ENCODE peak calls at places on chromosome 18, in six cellular contexts. Q is prostate gland, E is suprapubic skin, G is GM12878, T is GM23338, M is Panc1. N is an unnamed sample.

GRCh38 chr18:35936951-35937350 is 35.5 kb upstream of the RMP24 start:
- DNase-seq in M (no peak), Q (no peak), G (no peak), T (no peak), E (no peak), N (no peak)

GRCh38 chr18:70243131-70243530 is 37.6 kb upstream of the RTTN start:
- DNase-seq in T (no peak), G (no peak), E (no peak), Q (no peak), M (no peak), N (no peak)

GRCh38 chr18:50203801-50204604 is 9.1 kb upstream of the MYO5B start:
- DNase-seq in G (no peak), T (peak), M (no peak), Q (peak), E (no peak), N (no peak)

GRCh38 chr18:13393338-13393737 is 174.8 kb downstream of the LDLRAD4 start:
- DNase-seq in Q (no peak), G (no peak), E (no peak), T (no peak), M (no peak), N (no peak)

GRCh38 chr18:5237083-5237722 is 40.1 kb upstream of the AKAIN1 start:
- DNase-seq in T (no peak), E (no peak), Q (no peak), M (peak), G (no peak), N (no peak)

GRCh38 chr18:25423760-25424159 is 71.8 kb upstream of the ZNF521 start:
- DNase-seq in G (no peak), T (no peak), Q (no peak), E (no peak), M (no peak), N (no peak)

GRCh38 chr18:44682181-44682870 is 1.6 kb downstream of the SETBP1 start:
- DNase-seq in Q (peak), T (peak), M (no peak), E (no peak), G (no peak), N (no peak)

GRCh38 chr18:70046796-70047195 is 99.1 kb upstream of the CD226 start:
- DNase-seq in Q (no peak), M (no peak), E (no peak), T (no peak), G (no peak), N (no peak)

GRCh38 chr18:68778280-68778875 is 19.5 kb upstream of the CCDC102B start:
- DNase-seq in G (no peak), T (no peak), Q (no peak), E (no peak), M (no peak), N (no peak)

GRCh38 chr18:31965331-31965970 is 22.5 kb upstream of the TRAPPC8 start:
- DNase-seq in G (no peak), T (no peak), Q (no peak), M (no peak), E (no peak), N (peak)

GRCh38 chr18:32091724-32092421 is at the start of gene RNF138:
- DNase-seq in G (peak), T (peak), E (peak), Q (peak), M (no peak), N (peak)

GRCh38 chr18:58438984-58439311 is 189.9 kb downstream of the ALPK2 start:
- DNase-seq in M (no peak), T (no peak), Q (no peak), E (no peak), G (no peak), N (no peak)

GRCh38 chr18:7616661-7617060 is 49.5 kb downstream of the PTPRM start:
- DNase-seq in T (no peak), G (no peak), Q (no peak), E (no peak), M (no peak), N (no peak)

GRCh38 chr18:66778048-66778447 is 174.2 kb upstream of the CDH19 start:
- DNase-seq in G (no peak), T (no peak), M (no peak), E (no peak), Q (no peak), N (no peak)

GRCh38 chr18:79856119-79857080 is 58.7 kb downstream of the KCNG2 start:
- DNase-seq in Q (no peak), T (peak), E (no peak), G (no peak), M (no peak), N (peak)

GRCh38 chr18:74840492-74841167 is 243.0 kb downstream of the ZNF407 start:
- DNase-seq in Q (no peak), M (peak), E (no peak), G (no peak), T (no peak), N (no peak)
- TF ChIP-seq POLR2AphosphoS5 in Q (no peak), M (no peak), E (no peak), G (no peak), T (no peak), N (no peak)

DNA sequence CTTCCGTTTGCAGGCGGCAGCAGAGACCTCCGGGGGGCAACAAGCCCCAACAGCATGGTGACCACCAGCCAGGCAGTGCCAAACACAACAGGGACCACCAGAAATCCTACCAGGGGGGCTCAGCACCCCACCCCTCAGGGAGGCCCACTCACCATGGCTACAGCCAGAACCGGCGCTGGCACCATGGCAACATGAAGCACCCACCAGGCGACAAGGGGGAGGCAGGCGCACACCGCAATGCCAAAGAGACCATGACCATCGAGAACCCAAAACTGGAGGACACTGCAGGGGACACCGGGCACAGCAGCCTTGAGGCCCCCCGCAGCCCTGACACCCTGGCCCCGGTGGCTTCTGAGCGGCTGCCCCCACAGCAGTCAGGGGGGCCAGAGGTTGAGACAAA is 192.9 kb downstream of the SMAD7 start:
- DNase-seq in G (no peak), T (no peak), Q (no peak), E (no peak), M (no peak), N (no peak)
- H3K4me3 ChIP-seq in G (no peak), T (no peak), Q (no peak), E (no peak), M (no peak), N (no peak)

DNA sequence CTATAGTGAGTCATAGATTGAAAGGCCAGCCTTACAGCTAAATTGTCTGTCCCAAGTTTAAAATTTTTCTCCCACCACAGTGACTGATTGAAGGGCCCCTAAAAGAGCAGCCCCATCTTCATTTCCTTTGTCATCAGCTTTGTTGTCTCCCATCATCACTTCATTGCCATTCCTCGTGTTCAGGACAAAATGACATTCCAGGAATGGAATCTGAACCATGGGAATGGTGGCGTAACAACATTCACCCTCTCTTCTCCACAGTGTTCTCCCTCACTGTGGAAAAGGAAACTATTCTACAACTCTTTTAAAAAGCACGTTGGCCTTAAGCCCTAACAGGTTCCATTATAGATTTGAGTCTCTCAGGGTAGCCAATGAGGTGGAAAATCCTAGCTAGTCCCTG is 52.1 kb downstream of the PSTPIP2 start:
- DNase-seq in G (no peak), E (no peak), T (no peak), M (no peak), Q (no peak), N (no peak)
- TF ChIP-seq CTCF in G (no peak), E (no peak), T (no peak), M (no peak), Q (no peak), N (no peak)

GRCh38 chr18:63488160-63488559 is 11.4 kb downstream of the SERPINB5 start:
- DNase-seq in G (no peak), T (no peak), E (no peak), M (no peak), Q (no peak), N (no peak)
- TF ChIP-seq POLR2AphosphoS5 in G (no peak), T (no peak), E (no peak), M (no peak), Q (no peak), N (no peak)

DNA sequence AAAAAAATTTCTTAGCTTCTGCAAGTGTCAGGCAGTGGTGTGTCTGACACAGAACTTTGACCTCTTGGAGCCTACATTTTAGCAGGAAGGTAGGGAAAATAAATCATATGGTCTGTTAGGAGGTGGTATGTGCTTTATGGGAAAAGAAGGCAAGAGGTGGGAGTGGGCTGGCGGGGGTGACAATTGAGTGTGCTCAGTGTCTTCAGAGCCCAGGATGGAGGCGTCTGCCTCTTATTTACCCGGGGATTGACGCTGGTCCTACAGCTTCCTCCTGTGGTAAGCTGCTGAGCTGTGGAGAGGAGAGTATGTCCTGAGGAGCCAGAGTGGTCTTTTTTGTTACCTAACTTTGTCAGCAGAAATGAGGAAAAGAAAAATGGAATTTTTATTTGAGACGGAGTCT is 8.3 kb downstream of the RAB31 start:
- DNase-seq in M (no peak), Q (no peak), E (peak), T (no peak), G (no peak), N (no peak)
- H3K4me3 ChIP-seq in M (no peak), Q (no peak), E (no peak), T (no peak), G (no peak), N (no peak)

GRCh38 chr18:43648002-43648401 is 370.7 kb upstream of the SYT4 start:
- DNase-seq in G (no peak), M (no peak), E (no peak), Q (no peak), T (peak), N (no peak)
- TF ChIP-seq CTCF in G (no peak), M (no peak), E (no peak), Q (no peak), T (peak), N (no peak)

N was measured in HL-60.